ENCODE peak calls at places on chromosome 15, in nine cellular contexts. M, Q, C, V, O, H, I, G and P are unnamed samples.

GRCh38 chr15:60408438-60409105 is 10.8 kb upstream of the ANXA2 start:
- DNase-seq in M (no peak), C (no peak), I (no peak), Q (no peak), O (no peak), H (peak; percentile 94), V (no peak), G (no peak), P (peak; percentile 80)

GRCh38 chr15:93152264-93152884 is 63.4 kb upstream of the RGMA start:
- DNase-seq in V (no peak), I (no peak), O (peak; percentile 51), Q (no peak), G (no peak), C (no peak), H (no peak), M (no peak), P (no peak)

GRCh38 chr15:80095511-80095910 is 36.0 kb downstream of the ZFAND6 start:
- DNase-seq in Q (no peak), I (no peak), G (no peak), M (no peak), C (no peak), O (no peak), H (no peak), V (no peak), P (no peak)

GRCh38 chr15:32870240-32871033 is 152.6 kb downstream of the GREM1 start:
- DNase-seq in H (peak; percentile 77), C (no peak), M (no peak), O (no peak), Q (no peak), I (no peak), G (no peak), V (no peak), P (peak; percentile 95)

GRCh38 chr15:70234256-70234965 is 136.7 kb upstream of the TLE3 start:
- DNase-seq in I (peak; percentile 67), O (no peak), Q (no peak), H (no peak), M (no peak), V (no peak), G (no peak), C (no peak), P (no peak)

GRCh38 chr15:49688135-49688790 is 67.4 kb downstream of the DTWD1 start:
- DNase-seq in H (no peak), M (no peak), C (no peak), V (no peak), O (no peak), I (no peak), G (no peak), Q (no peak), P (peak; percentile 36)

GRCh38 chr15:83365370-83365938 is 81.0 kb upstream of the BNC1 start:
- DNase-seq in V (no peak), C (no peak), H (peak; percentile 47), G (no peak), I (peak; percentile 17), M (peak; percentile 38), Q (peak; percentile 76), O (no peak), P (peak; percentile 92)

GRCh38 chr15:98765610-98766009 is 117.3 kb downstream of the IGF1R start:
- DNase-seq in V (no peak), G (no peak), I (no peak), M (no peak), C (no peak), Q (no peak), O (no peak), H (no peak), P (no peak)

GRCh38 chr15:64857421-64857820 is 15.7 kb downstream of the PLEKHO2 start:
- DNase-seq in Q (no peak), C (no peak), V (no peak), G (no peak), H (no peak), O (no peak), I (no peak), M (no peak), P (no peak)

GRCh38 chr15:78012643-78013077 is 64.9 kb downstream of the TBC1D2B start:
- DNase-seq in M (peak; percentile 35), Q (no peak), O (no peak), V (peak; percentile 97), G (no peak), C (no peak), I (no peak), H (peak; percentile 62), P (no peak)

GRCh38 chr15:49460411-49460941 is 37.4 kb downstream of the FGF7 start:
- DNase-seq in C (no peak), M (no peak), I (no peak), V (no peak), O (no peak), Q (no peak), G (no peak), H (no peak), P (no peak)

GRCh38 chr15:70100495-70101331 is 3.0 kb upstream of the TLE3 start:
- DNase-seq in C (peak; percentile 84), Q (no peak), M (peak; percentile 79), V (peak; percentile 47), O (peak; percentile 55), G (peak; percentile 71), I (peak; percentile 75), H (peak; percentile 65), P (peak; percentile 91)

GRCh38 chr15:78075490-78076230 is 1.9 kb downstream of the TBC1D2B start:
- DNase-seq in Q (no peak), G (no peak), C (no peak), H (peak; percentile 75), M (peak; percentile 59), V (peak; percentile 80), O (no peak), I (peak; percentile 47), P (peak; percentile 94)

GRCh38 chr15:88881781-88882180 is 13.6 kb downstream of the HAPLN3 start:
- DNase-seq in C (no peak), H (no peak), O (no peak), Q (no peak), G (no peak), I (no peak), V (no peak), M (no peak), P (no peak)

GRCh38 chr15:42581272-42581730 is 5.9 kb downstream of the STARD9 start:
- DNase-seq in M (peak; percentile 84), H (peak; percentile 76), I (no peak), G (peak; percentile 87), Q (peak; percentile 84), C (peak; percentile 96), O (peak; percentile 66), V (peak; percentile 85), P (peak; percentile 92)

GRCh38 chr15:99348412-99348811 is 97.1 kb downstream of the LRRC28 start:
- DNase-seq in G (no peak), V (no peak), M (no peak), I (no peak), C (no peak), O (no peak), Q (no peak), H (no peak), P (no peak)

GRCh38 chr15:95538693-95539092 is 791.8 kb upstream of the NR2F2 start:
- DNase-seq in O (no peak), G (no peak), M (no peak), V (no peak), C (no peak), Q (no peak), H (no peak), I (no peak), P (no peak)

GRCh38 chr15:95536638-95537037 is 793.9 kb upstream of the NR2F2 start:
- DNase-seq in Q (no peak), V (no peak), H (no peak), M (no peak), I (no peak), O (no peak), G (no peak), C (no peak), P (no peak)
- H3K4me1 ChIP-seq in Q (no peaks in the 10 kb centered on the region), V (no peaks in the 10 kb centered on the region), H (no peaks in the 10 kb centered on the region), M (peaks cover 3% of the 10 kb centered on the region), I (no peaks in the 10 kb centered on the region), O (no peaks in the 10 kb centered on the region), G (no peaks in the 10 kb centered on the region), C (no peaks in the 10 kb centered on the region), P (peaks cover under 1% of the 10 kb centered on the region)

DNA sequence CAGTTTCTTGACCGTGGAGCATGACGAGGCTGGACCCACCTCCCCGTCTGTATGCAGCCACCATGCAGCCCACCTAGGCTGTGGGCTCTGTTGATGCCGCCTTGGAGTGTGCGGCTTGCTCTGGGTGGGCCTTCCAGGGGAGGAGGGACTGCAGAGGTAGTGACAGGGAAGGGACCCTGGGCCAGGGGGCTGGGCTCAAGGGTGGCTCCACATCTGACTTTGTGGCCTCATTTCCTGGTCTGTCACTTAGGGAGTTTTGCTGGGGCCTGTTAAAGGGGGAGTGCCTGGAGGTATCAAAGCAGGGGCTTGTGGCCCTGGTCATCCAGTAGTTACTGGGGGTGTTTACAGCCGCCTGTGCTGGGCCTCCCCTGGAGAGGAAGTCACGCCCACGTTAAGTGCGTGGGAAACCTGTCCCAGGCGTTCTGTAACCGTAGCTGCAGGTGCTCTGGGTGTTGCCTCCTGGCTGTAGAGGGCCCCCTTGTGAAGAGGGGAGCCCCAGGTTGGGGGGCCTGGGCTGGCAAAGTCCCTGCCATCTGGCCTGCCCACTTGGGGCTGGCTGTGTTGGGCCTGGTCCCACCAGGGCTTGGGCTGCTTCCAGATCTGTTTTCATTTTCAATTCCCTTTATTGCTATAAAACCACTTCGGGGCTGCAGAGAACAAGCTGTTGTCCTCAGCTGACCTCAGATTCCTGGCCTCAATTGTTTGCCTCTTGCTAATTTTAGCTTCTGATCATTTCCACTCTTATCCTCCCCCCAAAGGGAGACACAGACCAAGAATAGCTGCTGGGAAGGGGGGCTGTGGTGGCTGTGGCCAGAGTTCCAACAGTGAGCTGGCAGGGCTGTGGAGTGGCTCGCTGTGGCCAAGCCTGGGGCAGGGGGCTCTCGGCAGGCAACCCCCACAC is 26.5 kb downstream of the KLF13 start:
- DNase-seq in G (no peak), C (no peak), H (no peak), O (peak; percentile 37), I (peak; percentile 71), Q (no peak), V (peak; percentile 60), M (peak; percentile 72), P (peak; percentile 90)
- H3K4me3 ChIP-seq in G (no peak overlapping the region), C (no peak overlapping the region), H (no peak overlapping the region), O (peak overlapping the region; percentile 33), I (no peak overlapping the region), Q (no peak overlapping the region), V (no peak overlapping the region), M (no peak overlapping the region), P (peak overlapping the region; percentile 9)

GRCh38 chr15:62950455-62950854 is 92.1 kb upstream of the TPM1 start:
- DNase-seq in O (no peak), V (no peak), H (no peak), M (no peak), I (no peak), C (no peak), Q (no peak), G (no peak), P (no peak)
- H3K27ac ChIP-seq in O (no peak overlapping the region), V (no peak overlapping the region), H (no peak overlapping the region), M (no peak overlapping the region), I (no peak overlapping the region), C (no peak overlapping the region), Q (no peak overlapping the region), G (no peak overlapping the region), P (no peak overlapping the region)

DNA sequence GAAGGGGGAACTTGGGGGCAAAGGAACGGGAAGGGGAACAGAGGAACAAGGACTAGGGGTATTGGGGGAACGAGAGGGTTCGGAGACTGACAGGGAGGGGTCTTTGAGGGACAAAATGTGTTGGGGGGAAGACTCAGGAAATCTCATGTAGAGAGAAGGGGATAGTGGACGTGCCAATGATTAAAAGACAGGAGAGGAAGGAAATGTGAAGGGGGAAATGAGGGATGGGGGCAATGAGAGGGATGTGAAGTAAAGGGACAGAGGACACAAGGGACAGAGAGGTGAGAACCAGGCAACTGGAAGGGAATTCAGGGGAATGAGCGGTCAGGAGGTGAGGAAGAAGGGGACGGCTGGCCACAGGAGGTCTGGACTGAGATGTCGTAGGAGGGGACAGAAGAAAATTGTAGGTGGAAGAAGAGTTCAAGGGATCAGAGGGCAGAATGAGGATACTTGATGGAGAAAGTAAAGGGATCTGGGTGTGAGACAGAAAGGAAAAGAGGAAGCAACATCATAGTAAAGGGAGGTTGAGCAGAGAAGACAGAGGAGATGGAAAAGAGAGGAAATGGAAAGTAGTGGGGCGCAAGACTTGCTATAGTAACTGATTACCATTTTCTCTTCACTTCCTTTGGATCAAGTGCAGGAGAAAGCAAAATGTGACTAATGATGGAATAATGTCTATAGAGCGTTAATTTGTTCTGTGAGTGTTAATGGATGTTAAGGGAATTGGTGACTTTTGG is 717 bp downstream of the RAB8B start:
- DNase-seq in M (no peak), Q (no peak), V (no peak), H (no peak), G (peak; percentile 51), I (no peak), O (no peak), C (no peak), P (no peak)
- H3K4me1 ChIP-seq in M (peaks cover 8% of the 10 kb centered on the region), Q (no peaks in the 10 kb centered on the region), V (peaks cover 22% of the 10 kb centered on the region), H (peaks cover 39% of the 10 kb centered on the region), G (peaks cover 39% of the 10 kb centered on the region), I (peaks cover 19% of the 10 kb centered on the region), O (peaks cover 53% of the 10 kb centered on the region), C (no peaks in the 10 kb centered on the region), P (peaks cover 14% of the 10 kb centered on the region)